ENCODE peak calls at places on chromosomes 4 and X, in five cellular contexts. One of them, this sample, is unnamed.

GRCh38 chr4:139913398-139913990 is 240.5 kb downstream of the MAML3 start:
- DNase-seq in cardiac fibroblast: peak
- DNase-seq in stimulated activated CD4-positive, alpha-beta T cell treated with anti-CD3 and anti-CD28 coated beads, Interleukin-15, amount 100 ng/mL, for 1 hour: no peak
- DNase-seq in T-helper 17 cell: no peak
- DNase-seq in GM23338: no peak
- DNase-seq in this sample: no peak

GRCh38 chr4:129136433-129136832 is 40.5 kb downstream of the C4orf33 start:
- DNase-seq in cardiac fibroblast: no peak
- DNase-seq in stimulated activated CD4-positive, alpha-beta T cell treated with anti-CD3 and anti-CD28 coated beads, Interleukin-15, amount 100 ng/mL, for 1 hour: no peak
- DNase-seq in T-helper 17 cell: no peak
- DNase-seq in GM23338: no peak
- DNase-seq in this sample: no peak

GRCh38 chr4:1547863-1548637 is 136.1 kb downstream of the FAM53A start:
- DNase-seq in cardiac fibroblast: peak
- DNase-seq in stimulated activated CD4-positive, alpha-beta T cell treated with anti-CD3 and anti-CD28 coated beads, Interleukin-15, amount 100 ng/mL, for 1 hour: no peak
- DNase-seq in T-helper 17 cell: no peak
- DNase-seq in GM23338: peak
- DNase-seq in this sample: no peak

GRCh38 chr4:110639207-110640092 is 16.6 kb upstream of the PITX2 start:
- DNase-seq in cardiac fibroblast: no peak
- DNase-seq in stimulated activated CD4-positive, alpha-beta T cell treated with anti-CD3 and anti-CD28 coated beads, Interleukin-15, amount 100 ng/mL, for 1 hour: no peak
- DNase-seq in T-helper 17 cell: no peak
- DNase-seq in GM23338: peak
- DNase-seq in this sample: no peak

GRCh38 chr4:176150283-176150682 is 45.1 kb downstream of the SPATA4 start:
- DNase-seq in cardiac fibroblast: peak
- DNase-seq in stimulated activated CD4-positive, alpha-beta T cell treated with anti-CD3 and anti-CD28 coated beads, Interleukin-15, amount 100 ng/mL, for 1 hour: no peak
- DNase-seq in T-helper 17 cell: no peak
- DNase-seq in GM23338: peak
- DNase-seq in this sample: no peak

GRCh38 chr4:140300271-140300970 is 73.0 kb upstream of the SCOC start:
- DNase-seq in cardiac fibroblast: peak
- DNase-seq in stimulated activated CD4-positive, alpha-beta T cell treated with anti-CD3 and anti-CD28 coated beads, Interleukin-15, amount 100 ng/mL, for 1 hour: no peak
- DNase-seq in T-helper 17 cell: no peak
- DNase-seq in GM23338: no peak
- DNase-seq in this sample: no peak

GRCh38 chr4:84887824-84888223 is 78.7 kb downstream of the WDFY3 start:
- DNase-seq in cardiac fibroblast: peak
- DNase-seq in stimulated activated CD4-positive, alpha-beta T cell treated with anti-CD3 and anti-CD28 coated beads, Interleukin-15, amount 100 ng/mL, for 1 hour: no peak
- DNase-seq in T-helper 17 cell: no peak
- DNase-seq in GM23338: no peak
- DNase-seq in this sample: no peak

GRCh38 chr4:148901075-148901705 is 459.0 kb upstream of the NR3C2 start:
- DNase-seq in cardiac fibroblast: no peak
- DNase-seq in stimulated activated CD4-positive, alpha-beta T cell treated with anti-CD3 and anti-CD28 coated beads, Interleukin-15, amount 100 ng/mL, for 1 hour: no peak
- DNase-seq in T-helper 17 cell: no peak
- DNase-seq in GM23338: peak
- DNase-seq in this sample: no peak

GRCh38 chr4:138595731-138596465 is 353.7 kb upstream of the SLC7A11 start:
- DNase-seq in cardiac fibroblast: no peak
- DNase-seq in stimulated activated CD4-positive, alpha-beta T cell treated with anti-CD3 and anti-CD28 coated beads, Interleukin-15, amount 100 ng/mL, for 1 hour: no peak
- DNase-seq in T-helper 17 cell: no peak
- DNase-seq in GM23338: no peak
- DNase-seq in this sample: no peak

GRCh38 chr4:74632634-74633033 is 161.7 kb downstream of the BTC start:
- DNase-seq in cardiac fibroblast: peak
- DNase-seq in stimulated activated CD4-positive, alpha-beta T cell treated with anti-CD3 and anti-CD28 coated beads, Interleukin-15, amount 100 ng/mL, for 1 hour: no peak
- DNase-seq in T-helper 17 cell: no peak
- DNase-seq in GM23338: no peak
- DNase-seq in this sample: no peak

GRCh38 chr4:5118091-5118786 is 67.0 kb downstream of the STK32B start:
- DNase-seq in cardiac fibroblast: no peak
- DNase-seq in stimulated activated CD4-positive, alpha-beta T cell treated with anti-CD3 and anti-CD28 coated beads, Interleukin-15, amount 100 ng/mL, for 1 hour: no peak
- DNase-seq in T-helper 17 cell: no peak
- DNase-seq in GM23338: no peak
- DNase-seq in this sample: peak

GRCh38 chr4:41715155-41715554 is 33.4 kb downstream of the PHOX2B start:
- DNase-seq in cardiac fibroblast: no peak
- DNase-seq in stimulated activated CD4-positive, alpha-beta T cell treated with anti-CD3 and anti-CD28 coated beads, Interleukin-15, amount 100 ng/mL, for 1 hour: no peak
- DNase-seq in T-helper 17 cell: no peak
- DNase-seq in GM23338: no peak
- DNase-seq in this sample: no peak

GRCh38 chr4:94439606-94440005 is 12.1 kb upstream of the PDLIM5 start:
- DNase-seq in cardiac fibroblast: no peak
- DNase-seq in stimulated activated CD4-positive, alpha-beta T cell treated with anti-CD3 and anti-CD28 coated beads, Interleukin-15, amount 100 ng/mL, for 1 hour: no peak
- DNase-seq in T-helper 17 cell: no peak
- DNase-seq in GM23338: no peak
- DNase-seq in this sample: no peak

GRCh38 chr4:164937576-164938270 is 39.7 kb downstream of the TRIM61 start:
- DNase-seq in cardiac fibroblast: peak
- DNase-seq in stimulated activated CD4-positive, alpha-beta T cell treated with anti-CD3 and anti-CD28 coated beads, Interleukin-15, amount 100 ng/mL, for 1 hour: no peak
- DNase-seq in T-helper 17 cell: no peak
- DNase-seq in GM23338: peak
- DNase-seq in this sample: no peak

GRCh38 chr4:24321151-24321550 is 263.2 kb downstream of the DHX15 start:
- DNase-seq in cardiac fibroblast: peak
- DNase-seq in stimulated activated CD4-positive, alpha-beta T cell treated with anti-CD3 and anti-CD28 coated beads, Interleukin-15, amount 100 ng/mL, for 1 hour: no peak
- DNase-seq in T-helper 17 cell: no peak
- DNase-seq in GM23338: no peak
- DNase-seq in this sample: no peak

GRCh38 chr4:6834867-6835266 is 52.3 kb downstream of the KIAA0232 start:
- DNase-seq in cardiac fibroblast: peak
- DNase-seq in stimulated activated CD4-positive, alpha-beta T cell treated with anti-CD3 and anti-CD28 coated beads, Interleukin-15, amount 100 ng/mL, for 1 hour: no peak
- DNase-seq in T-helper 17 cell: no peak
- DNase-seq in GM23338: no peak
- DNase-seq in this sample: no peak

GRCh38 chr4:81421346-81422218 is 50.1 kb downstream of the RASGEF1B start:
- DNase-seq in cardiac fibroblast: peak
- DNase-seq in stimulated activated CD4-positive, alpha-beta T cell treated with anti-CD3 and anti-CD28 coated beads, Interleukin-15, amount 100 ng/mL, for 1 hour: no peak
- DNase-seq in T-helper 17 cell: no peak
- DNase-seq in GM23338: peak
- DNase-seq in this sample: no peak

GRCh38 chr4:139665690-139666529 is at the start of gene MGST2:
- DNase-seq in cardiac fibroblast: peak
- DNase-seq in stimulated activated CD4-positive, alpha-beta T cell treated with anti-CD3 and anti-CD28 coated beads, Interleukin-15, amount 100 ng/mL, for 1 hour: no peak
- DNase-seq in T-helper 17 cell: no peak
- DNase-seq in GM23338: peak
- DNase-seq in this sample: no peak

GRCh38 chrX:111719426-111720210 is 38.6 kb downstream of the ALG13 start:
- DNase-seq in cardiac fibroblast: peak
- DNase-seq in stimulated activated CD4-positive, alpha-beta T cell treated with anti-CD3 and anti-CD28 coated beads, Interleukin-15, amount 100 ng/mL, for 1 hour: no peak
- DNase-seq in T-helper 17 cell: no peak
- DNase-seq in GM23338: peak
- DNase-seq in this sample: no peak

GRCh38 chrX:40474205-40474626 is 106.6 kb upstream of the ATP6AP2 start:
- DNase-seq in cardiac fibroblast: peak
- DNase-seq in stimulated activated CD4-positive, alpha-beta T cell treated with anti-CD3 and anti-CD28 coated beads, Interleukin-15, amount 100 ng/mL, for 1 hour: no peak
- DNase-seq in T-helper 17 cell: no peak
- DNase-seq in GM23338: peak
- DNase-seq in this sample: no peak

GRCh38 chr4:17068885-17069284 is 170.4 kb upstream of the LDB2 start:
- DNase-seq in cardiac fibroblast: no peak
- DNase-seq in stimulated activated CD4-positive, alpha-beta T cell treated with anti-CD3 and anti-CD28 coated beads, Interleukin-15, amount 100 ng/mL, for 1 hour: no peak
- DNase-seq in T-helper 17 cell: no peak
- DNase-seq in GM23338: no peak
- DNase-seq in this sample: no peak

GRCh38 chrX:46444011-46444410 is 101.2 kb downstream of the ZNF674 start:
- DNase-seq in cardiac fibroblast: peak
- DNase-seq in stimulated activated CD4-positive, alpha-beta T cell treated with anti-CD3 and anti-CD28 coated beads, Interleukin-15, amount 100 ng/mL, for 1 hour: no peak
- DNase-seq in T-helper 17 cell: no peak
- DNase-seq in GM23338: no peak
- DNase-seq in this sample: no peak

GRCh38 chr4:123936615-123937014 is 540.0 kb downstream of the SPRY1 start:
- DNase-seq in cardiac fibroblast: no peak
- DNase-seq in stimulated activated CD4-positive, alpha-beta T cell treated with anti-CD3 and anti-CD28 coated beads, Interleukin-15, amount 100 ng/mL, for 1 hour: no peak
- DNase-seq in T-helper 17 cell: no peak
- DNase-seq in GM23338: no peak
- DNase-seq in this sample: no peak

GRCh38 chr4:190019023-190019858 is 7.8 kb downstream of the FRG2 start:
- DNase-seq in cardiac fibroblast: no peak
- DNase-seq in stimulated activated CD4-positive, alpha-beta T cell treated with anti-CD3 and anti-CD28 coated beads, Interleukin-15, amount 100 ng/mL, for 1 hour: no peak
- DNase-seq in T-helper 17 cell: no peak
- DNase-seq in GM23338: peak
- DNase-seq in this sample: no peak